ENCODE peak calls at places on chromosome 22, in ten cellular contexts. One of them, this sample, is unnamed.

GRCh38 chr22:33188316-33188715 is 130.1 kb upstream of the SYN3 start:
- DNase-seq in naive thymus-derived CD8-positive, alpha-beta T cell: no peak
- DNase-seq in neural progenitor cell: no peak
- DNase-seq in stimulated activated CD4-positive, alpha-beta T cell treated with anti-CD3 and anti-CD28 coated beads, Interleukin-1b, Interleukin-23, amount 100 ng/mL, for 4 hours: no peak
- DNase-seq in SW480: peak; percentile 15
- DNase-seq in fibroblast of mammary gland: peak; percentile 6
- DNase-seq in GM12865: peak; percentile 35
- DNase-seq in tibial artery: no peak
- DNase-seq in NCI-H524: no peak
- DNase-seq in T-helper 9 cell: no peak
- DNase-seq in this sample: no peak

GRCh38 chr22:20441631-20442484 is 4.2 kb upstream of the SCARF2 start:
- DNase-seq in GM12865: no peak
- DNase-seq in stimulated activated CD4-positive, alpha-beta T cell treated with anti-CD3 and anti-CD28 coated beads, Interleukin-1b, Interleukin-23, amount 100 ng/mL, for 4 hours: no peak
- DNase-seq in SW480: no peak
- DNase-seq in NCI-H524: no peak
- DNase-seq in tibial artery: peak; percentile 64
- DNase-seq in fibroblast of mammary gland: no peak
- DNase-seq in T-helper 9 cell: no peak
- DNase-seq in naive thymus-derived CD8-positive, alpha-beta T cell: no peak
- DNase-seq in neural progenitor cell: no peak
- DNase-seq in this sample: peak; percentile 29

GRCh38 chr22:41821449-41822030 is 11.4 kb upstream of the SREBF2 start:
- DNase-seq in neural progenitor cell: no peak
- DNase-seq in SW480: no peak
- DNase-seq in naive thymus-derived CD8-positive, alpha-beta T cell: no peak
- DNase-seq in tibial artery: no peak
- DNase-seq in GM12865: no peak
- DNase-seq in T-helper 9 cell: no peak
- DNase-seq in NCI-H524: no peak
- DNase-seq in fibroblast of mammary gland: no peak
- DNase-seq in stimulated activated CD4-positive, alpha-beta T cell treated with anti-CD3 and anti-CD28 coated beads, Interleukin-1b, Interleukin-23, amount 100 ng/mL, for 4 hours: no peak
- DNase-seq in this sample: no peak

GRCh38 chr22:30486661-30487115 is 14.9 kb upstream of the SEC14L3 start:
- DNase-seq in T-helper 9 cell: no peak
- DNase-seq in GM12865: no peak
- DNase-seq in naive thymus-derived CD8-positive, alpha-beta T cell: no peak
- DNase-seq in fibroblast of mammary gland: no peak
- DNase-seq in stimulated activated CD4-positive, alpha-beta T cell treated with anti-CD3 and anti-CD28 coated beads, Interleukin-1b, Interleukin-23, amount 100 ng/mL, for 4 hours: no peak
- DNase-seq in tibial artery: no peak
- DNase-seq in neural progenitor cell: no peak
- DNase-seq in NCI-H524: no peak
- DNase-seq in SW480: no peak
- DNase-seq in this sample: no peak

GRCh38 chr22:45376009-45376408 is 37.4 kb downstream of the SMC1B start:
- DNase-seq in SW480: no peak
- DNase-seq in stimulated activated CD4-positive, alpha-beta T cell treated with anti-CD3 and anti-CD28 coated beads, Interleukin-1b, Interleukin-23, amount 100 ng/mL, for 4 hours: no peak
- DNase-seq in NCI-H524: no peak
- DNase-seq in naive thymus-derived CD8-positive, alpha-beta T cell: no peak
- DNase-seq in fibroblast of mammary gland: no peak
- DNase-seq in neural progenitor cell: no peak
- DNase-seq in T-helper 9 cell: no peak
- DNase-seq in tibial artery: no peak
- DNase-seq in GM12865: peak; percentile 79
- DNase-seq in this sample: no peak

GRCh38 chr22:24592846-24593809 is at the start of gene LRRC75B:
- DNase-seq in neural progenitor cell: peak; percentile 90
- DNase-seq in naive thymus-derived CD8-positive, alpha-beta T cell: no peak
- DNase-seq in T-helper 9 cell: no peak
- DNase-seq in fibroblast of mammary gland: peak; percentile 83
- DNase-seq in GM12865: peak; percentile 67
- DNase-seq in SW480: peak; percentile 49
- DNase-seq in tibial artery: peak; percentile 95
- DNase-seq in stimulated activated CD4-positive, alpha-beta T cell treated with anti-CD3 and anti-CD28 coated beads, Interleukin-1b, Interleukin-23, amount 100 ng/mL, for 4 hours: peak; percentile 17
- DNase-seq in NCI-H524: no peak
- DNase-seq in this sample: peak; percentile 91

GRCh38 chr22:37267128-37267587 is 15.2 kb upstream of the CYTH4 start:
- DNase-seq in NCI-H524: no peak
- DNase-seq in T-helper 9 cell: peak; percentile 67
- DNase-seq in fibroblast of mammary gland: no peak
- DNase-seq in GM12865: peak; percentile 72
- DNase-seq in SW480: no peak
- DNase-seq in tibial artery: no peak
- DNase-seq in neural progenitor cell: peak; percentile 88
- DNase-seq in naive thymus-derived CD8-positive, alpha-beta T cell: peak; percentile 73
- DNase-seq in stimulated activated CD4-positive, alpha-beta T cell treated with anti-CD3 and anti-CD28 coated beads, Interleukin-1b, Interleukin-23, amount 100 ng/mL, for 4 hours: peak; percentile 66
- DNase-seq in this sample: peak; percentile 75

GRCh38 chr22:23834406-23834805 is 4.4 kb downstream of the DERL3 start:
- DNase-seq in T-helper 9 cell: no peak
- DNase-seq in neural progenitor cell: no peak
- DNase-seq in GM12865: no peak
- DNase-seq in NCI-H524: no peak
- DNase-seq in tibial artery: no peak
- DNase-seq in SW480: no peak
- DNase-seq in stimulated activated CD4-positive, alpha-beta T cell treated with anti-CD3 and anti-CD28 coated beads, Interleukin-1b, Interleukin-23, amount 100 ng/mL, for 4 hours: no peak
- DNase-seq in fibroblast of mammary gland: no peak
- DNase-seq in naive thymus-derived CD8-positive, alpha-beta T cell: no peak
- DNase-seq in this sample: no peak

GRCh38 chr22:46050916-46051614 is 74.1 kb upstream of the WNT7B start:
- DNase-seq in NCI-H524: no peak
- DNase-seq in fibroblast of mammary gland: no peak
- DNase-seq in neural progenitor cell: no peak
- DNase-seq in GM12865: no peak
- DNase-seq in T-helper 9 cell: no peak
- DNase-seq in tibial artery: peak; percentile 63
- DNase-seq in stimulated activated CD4-positive, alpha-beta T cell treated with anti-CD3 and anti-CD28 coated beads, Interleukin-1b, Interleukin-23, amount 100 ng/mL, for 4 hours: no peak
- DNase-seq in naive thymus-derived CD8-positive, alpha-beta T cell: no peak
- DNase-seq in SW480: no peak
- DNase-seq in this sample: no peak

GRCh38 chr22:29524440-29525191 is 28.9 kb downstream of the THOC5 start:
- DNase-seq in naive thymus-derived CD8-positive, alpha-beta T cell: peak; percentile 9
- DNase-seq in stimulated activated CD4-positive, alpha-beta T cell treated with anti-CD3 and anti-CD28 coated beads, Interleukin-1b, Interleukin-23, amount 100 ng/mL, for 4 hours: no peak
- DNase-seq in SW480: peak; percentile 17
- DNase-seq in T-helper 9 cell: no peak
- DNase-seq in fibroblast of mammary gland: peak; percentile 25
- DNase-seq in GM12865: peak; percentile 46
- DNase-seq in NCI-H524: no peak
- DNase-seq in tibial artery: no peak
- DNase-seq in neural progenitor cell: peak; percentile 59
- DNase-seq in this sample: peak; percentile 34